ENCODE peak calls at places on chromosomes 3 and 15, in five cellular contexts. B is H4, L is hepatic stellate cell, M is endothelial cell, Q is neural crest cell. W is an unnamed sample.

GRCh38 chr15:73621286-73621826 is 11.8 kb downstream of the NPTN start:
- DNase-seq in B (no peak), L (no peak), Q (no peak), M (no peak), W (no peak)

GRCh38 chr15:70535955-70536338 is 227.4 kb downstream of the UACA start:
- DNase-seq in Q (no peak), M (no peak), L (no peak), B (no peak), W (no peak)

GRCh38 chr3:73546961-73547360 is 77.8 kb downstream of the PDZRN3 start:
- DNase-seq in Q (no peak), B (peak), L (peak), M (no peak), W (no peak)

GRCh38 chr3:39209329-39209970 is 17.1 kb upstream of the XIRP1 start:
- DNase-seq in M (no peak), Q (no peak), B (no peak), L (no peak), W (no peak)

GRCh38 chr15:66483131-66483566 is 14.4 kb downstream of the SNAPC5 start:
- DNase-seq in Q (no peak), M (no peak), B (peak), L (no peak), W (no peak)

GRCh38 chr15:80780416-80781221 is 1.4 kb downstream of the CEMIP start:
- DNase-seq in L (peak), M (peak), B (no peak), Q (peak), W (no peak)

GRCh38 chr3:38297947-38298711 is 16.0 kb downstream of the SLC22A14 start:
- DNase-seq in Q (no peak), M (no peak), B (no peak), L (no peak), W (no peak)

GRCh38 chr15:101088311-101088710 is 163.5 kb downstream of the CHSY1 start:
- DNase-seq in M (no peak), Q (no peak), L (no peak), B (no peak), W (no peak)

GRCh38 chr3:66297917-66298316 is 77.1 kb downstream of the SLC25A26 start:
- DNase-seq in B (no peak), Q (no peak), M (no peak), L (peak), W (no peak)

GRCh38 chr3:171967137-171967783 is 72.1 kb upstream of the FNDC3B start:
- DNase-seq in L (peak), B (peak), M (no peak), Q (no peak), W (no peak)

GRCh38 chr15:33244471-33244870 is 50.0 kb upstream of the FMN1 start:
- DNase-seq in M (no peak), L (no peak), Q (no peak), B (no peak), W (no peak)

GRCh38 chr15:75327005-75327404 is 8.9 kb upstream of the COMMD4 start:
- DNase-seq in Q (no peak), M (no peak), B (no peak), L (no peak), W (no peak)

GRCh38 chr3:55489804-55490132 is 2.7 kb upstream of the WNT5A start:
- DNase-seq in B (no peak), Q (peak), M (peak), L (no peak), W (no peak)

GRCh38 chr3:176075491-176075890 is 1121.8 kb downstream of the TBL1XR1 start:
- DNase-seq in B (no peak), Q (no peak), L (no peak), M (no peak), W (no peak)

GRCh38 chr3:170137971-170138370 is 43.6 kb downstream of the PHC3 start:
- DNase-seq in Q (no peak), B (no peak), M (no peak), L (no peak), W (no peak)

GRCh38 chr15:40875996-40876740 is 2.1 kb upstream of the RHOV start:
- DNase-seq in B (no peak), L (no peak), M (no peak), Q (no peak), W (no peak)

GRCh38 chr3:123098411-123099330 is 31.8 kb downstream of the PDIA5 start:
- DNase-seq in M (no peak), L (no peak), B (no peak), Q (no peak), W (no peak)

GRCh38 chr15:78131295-78132021 is at the start of gene CIB2:
- DNase-seq in L (peak), M (peak), Q (peak), B (peak), W (no peak)

GRCh38 chr15:55343168-55343567 is 24.1 kb downstream of the PIGB start:
- DNase-seq in B (no peak), L (no peak), M (no peak), Q (no peak), W (no peak)

GRCh38 chr3:118977118-118977517 is 57.5 kb downstream of the IGSF11 start:
- DNase-seq in M (no peak), Q (no peak), L (no peak), B (no peak), W (no peak)